ENCODE peak calls at places on chromosomes 3 and 15, in six cellular contexts. I is hepatocyte, W is lower leg skin, N is tibial artery, Q is WTC11, J is OCI-LY7. L is an unnamed sample.

GRCh38 chr15:70259030-70259424 is 161.3 kb upstream of the TLE3 start:
- DNase-seq in I (peak; percentile 85), W (peak; percentile 79), N (peak; percentile 81), Q (no peak), J (peak; percentile 56), L (no peak)

GRCh38 chr3:47485812-47486211 is 10.1 kb upstream of the SCAP start:
- DNase-seq in I (no peak), W (no peak), N (no peak), Q (no peak), J (no peak), L (no peak)

GRCh38 chr3:120147072-120147871 is 53.0 kb upstream of the GSK3B start:
- DNase-seq in I (peak; percentile 31), W (peak; percentile 46), N (no peak), Q (peak; percentile 19), J (peak; percentile 54), L (peak; percentile 27)

GRCh38 chr15:55562601-55563000 is 25.5 kb downstream of the PYGO1 start:
- DNase-seq in I (no peak), W (no peak), N (no peak), Q (no peak), J (no peak), L (no peak)

GRCh38 chr3:51391566-51392300 is 648 bp downstream of the RBM15B start:
- DNase-seq in I (peak; percentile 60), W (no peak), N (no peak), Q (peak; percentile 41), J (peak; percentile 59), L (peak; percentile 43)

GRCh38 chr3:140953028-140953960 is 11.7 kb downstream of the SLC25A36 start:
- DNase-seq in I (peak; percentile 34), W (no peak), N (no peak), Q (no peak), J (no peak), L (no peak)

GRCh38 chr3:41893977-41894376 is 67.9 kb downstream of the ULK4 start:
- DNase-seq in I (peak; percentile 63), W (peak; percentile 22), N (no peak), Q (no peak), J (peak; percentile 38), L (peak; percentile 23)

GRCh38 chr3:6781103-6781502 is 79.8 kb upstream of the GRM7 start:
- DNase-seq in I (no peak), W (no peak), N (no peak), Q (no peak), J (no peak), L (no peak)

GRCh38 chr15:59169337-59169736 is 37.3 kb upstream of the LDHAL6B start:
- DNase-seq in I (peak; percentile 24), W (no peak), N (no peak), Q (no peak), J (no peak), L (no peak)

GRCh38 chr3:177743491-177743890 is 546.2 kb upstream of the TBL1XR1 start:
- DNase-seq in I (no peak), W (no peak), N (no peak), Q (no peak), J (no peak), L (no peak)
- TF ChIP-seq CTCF in I (no peak), W (no peak), N (no peak), Q (no peak), J (no peak), L (no peak)

GRCh38 chr3:131564812-131565211 is 62.0 kb upstream of the MRPL3 start:
- DNase-seq in I (no peak), W (no peak), N (no peak), Q (no peak), J (no peak), L (no peak)

DNA sequence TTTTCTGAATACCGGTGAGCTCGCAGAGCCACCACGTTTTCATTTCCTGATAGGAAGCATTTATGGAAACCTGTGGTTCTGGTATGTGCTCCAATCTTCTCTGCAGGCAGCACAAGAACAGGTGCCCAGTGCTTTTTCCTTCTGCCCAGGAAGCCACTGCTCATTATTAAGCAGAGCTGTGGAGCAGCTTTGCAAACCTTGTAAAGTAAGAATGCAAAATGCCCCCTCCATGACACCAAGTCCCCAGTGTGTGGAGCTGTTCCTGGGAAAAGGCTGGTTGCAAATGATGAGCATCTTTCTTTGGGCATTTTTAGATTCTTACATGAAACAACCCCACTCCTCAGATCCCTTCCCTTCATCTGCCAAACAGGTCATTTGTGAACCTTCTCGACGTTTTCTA is 65.7 kb upstream of the MRPL3 start:
- DNase-seq in I (no peak), W (no peak), N (no peak), Q (peak; percentile 19), J (no peak), L (no peak)
- TF ChIP-seq CTCF in I (no peak), W (no peak), N (no peak), Q (no peak), J (no peak), L (no peak)

DNA sequence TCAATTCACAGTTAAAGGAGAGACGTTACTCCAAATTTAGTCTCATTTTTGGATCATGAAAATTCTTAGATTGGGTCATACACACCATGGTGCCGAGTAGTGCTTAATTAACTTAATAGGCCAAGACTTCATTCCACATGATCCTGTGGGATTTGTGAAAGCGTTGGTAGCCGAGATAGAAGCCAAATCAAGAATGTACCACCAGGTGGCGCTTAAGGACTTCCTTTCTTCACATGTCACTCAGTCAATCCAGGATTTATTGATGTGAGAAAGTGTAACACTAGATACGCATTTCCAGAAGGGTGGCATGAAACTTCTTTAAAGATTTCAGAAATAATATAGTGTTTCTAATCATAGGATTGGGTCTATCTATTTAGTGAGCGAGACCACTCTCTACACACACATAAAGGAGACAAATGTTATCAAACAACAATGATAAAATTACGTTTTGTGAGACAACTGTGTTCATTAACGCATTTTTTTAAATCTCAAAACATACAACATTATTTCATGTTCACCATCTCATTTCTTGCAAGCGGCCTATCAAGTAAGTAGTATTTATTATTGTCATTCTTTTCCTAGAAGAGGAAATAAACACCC is 436.1 kb downstream of the CHL1 start:
- DNase-seq in I (peak; percentile 81), W (peak; percentile 17), N (no peak), Q (peak; percentile 37), J (peak; percentile 67), L (peak; percentile 19)
- TF ChIP-seq CTCF in I (peak; percentile 76), W (no peak), N (peak; percentile 29), Q (peak; percentile 20), J (peak; percentile 92), L (peak; percentile 68)

GRCh38 chr3:96863129-96863740 is 48.8 kb downstream of the EPHA6 start:
- DNase-seq in I (peak; percentile 72), W (no peak), N (no peak), Q (peak; percentile 41), J (peak; percentile 33), L (peak; percentile 3)
- TF ChIP-seq CTCF in I (peak; percentile 90), W (no peak), N (peak; percentile 38), Q (peak; percentile 46), J (peak; percentile 78), L (peak; percentile 66)

GRCh38 chr15:92818658-92819311 is 81.3 kb upstream of the CHD2 start:
- DNase-seq in I (no peak), W (no peak), N (no peak), Q (peak; percentile 21), J (no peak), L (no peak)
- TF ChIP-seq CTCF in I (no peak), W (no peak), N (no peak), Q (no peak), J (no peak), L (no peak)